ENCODE peak calls at places on chromosomes 6 and 20, in five cellular contexts. One of them, this sample, is unnamed.

GRCh38 chr6:32685603-32686002 is 19.1 kb upstream of the HLA-DQB1 start:
- DNase-seq in activated T-helper 1 cell treated with anti-CD3 and anti-CD28 coated beads, Interleukin-12 subunit alpha, Interleukin-12 subunit beta, Interleukin-2, Interleukin-4 antibody, amounts not matched to agents 30 ng/mL and 10 ng/mL and 1 ng/mL, durations not matched to agents 14 hours and 24 hours and 36 hours: peak; percentile 47
- DNase-seq in NCI-H1694: no peak
- DNase-seq in activated naive CD8-positive, alpha-beta T cell treated with anti-CD3 and anti-CD28 coated beads, Interleukin-2, amount 50 U/mL, for 24 hours: peak; percentile 11
- DNase-seq in breast epithelium: no peak
- DNase-seq in this sample: peak; percentile 77

GRCh38 chr6:39823187-39823815 is 31.1 kb downstream of the DAAM2 start:
- DNase-seq in NCI-H1694: no peak
- DNase-seq in activated naive CD8-positive, alpha-beta T cell treated with anti-CD3 and anti-CD28 coated beads, Interleukin-2, amount 50 U/mL, for 24 hours: no peak
- DNase-seq in activated T-helper 1 cell treated with anti-CD3 and anti-CD28 coated beads, Interleukin-12 subunit alpha, Interleukin-12 subunit beta, Interleukin-2, Interleukin-4 antibody, amounts not matched to agents 30 ng/mL and 10 ng/mL and 1 ng/mL, durations not matched to agents 14 hours and 24 hours and 36 hours: no peak
- DNase-seq in breast epithelium: no peak
- DNase-seq in this sample: no peak

GRCh38 chr20:56417911-56418310 is 5.9 kb downstream of the CASS4 start:
- DNase-seq in breast epithelium: no peak
- DNase-seq in activated naive CD8-positive, alpha-beta T cell treated with anti-CD3 and anti-CD28 coated beads, Interleukin-2, amount 50 U/mL, for 24 hours: no peak
- DNase-seq in NCI-H1694: no peak
- DNase-seq in activated T-helper 1 cell treated with anti-CD3 and anti-CD28 coated beads, Interleukin-12 subunit alpha, Interleukin-12 subunit beta, Interleukin-2, Interleukin-4 antibody, amounts not matched to agents 30 ng/mL and 10 ng/mL and 1 ng/mL, durations not matched to agents 14 hours and 24 hours and 36 hours: no peak
- DNase-seq in this sample: no peak

GRCh38 chr20:642398-643174 is 10.4 kb downstream of the SRXN1 start:
- DNase-seq in breast epithelium: no peak
- DNase-seq in activated T-helper 1 cell treated with anti-CD3 and anti-CD28 coated beads, Interleukin-12 subunit alpha, Interleukin-12 subunit beta, Interleukin-2, Interleukin-4 antibody, amounts not matched to agents 30 ng/mL and 10 ng/mL and 1 ng/mL, durations not matched to agents 14 hours and 24 hours and 36 hours: no peak
- DNase-seq in activated naive CD8-positive, alpha-beta T cell treated with anti-CD3 and anti-CD28 coated beads, Interleukin-2, amount 50 U/mL, for 24 hours: no peak
- DNase-seq in NCI-H1694: no peak
- DNase-seq in this sample: peak; percentile 65

GRCh38 chr6:164982389-164982788 is 327.0 kb downstream of the C6orf118 start:
- DNase-seq in NCI-H1694: no peak
- DNase-seq in breast epithelium: no peak
- DNase-seq in activated naive CD8-positive, alpha-beta T cell treated with anti-CD3 and anti-CD28 coated beads, Interleukin-2, amount 50 U/mL, for 24 hours: no peak
- DNase-seq in activated T-helper 1 cell treated with anti-CD3 and anti-CD28 coated beads, Interleukin-12 subunit alpha, Interleukin-12 subunit beta, Interleukin-2, Interleukin-4 antibody, amounts not matched to agents 30 ng/mL and 10 ng/mL and 1 ng/mL, durations not matched to agents 14 hours and 24 hours and 36 hours: no peak
- DNase-seq in this sample: no peak

GRCh38 chr20:49513531-49513930 is 31.1 kb upstream of the KCNB1 start:
- DNase-seq in activated naive CD8-positive, alpha-beta T cell treated with anti-CD3 and anti-CD28 coated beads, Interleukin-2, amount 50 U/mL, for 24 hours: no peak
- DNase-seq in breast epithelium: no peak
- DNase-seq in NCI-H1694: no peak
- DNase-seq in activated T-helper 1 cell treated with anti-CD3 and anti-CD28 coated beads, Interleukin-12 subunit alpha, Interleukin-12 subunit beta, Interleukin-2, Interleukin-4 antibody, amounts not matched to agents 30 ng/mL and 10 ng/mL and 1 ng/mL, durations not matched to agents 14 hours and 24 hours and 36 hours: no peak
- DNase-seq in this sample: no peak

GRCh38 chr6:71298459-71298858 is 9.8 kb downstream of the OGFRL1 start:
- DNase-seq in breast epithelium: no peak
- DNase-seq in NCI-H1694: no peak
- DNase-seq in activated T-helper 1 cell treated with anti-CD3 and anti-CD28 coated beads, Interleukin-12 subunit alpha, Interleukin-12 subunit beta, Interleukin-2, Interleukin-4 antibody, amounts not matched to agents 30 ng/mL and 10 ng/mL and 1 ng/mL, durations not matched to agents 14 hours and 24 hours and 36 hours: no peak
- DNase-seq in activated naive CD8-positive, alpha-beta T cell treated with anti-CD3 and anti-CD28 coated beads, Interleukin-2, amount 50 U/mL, for 24 hours: no peak
- DNase-seq in this sample: no peak

GRCh38 chr20:40960521-40960956 is 68.1 kb upstream of the TOP1 start:
- DNase-seq in breast epithelium: no peak
- DNase-seq in activated T-helper 1 cell treated with anti-CD3 and anti-CD28 coated beads, Interleukin-12 subunit alpha, Interleukin-12 subunit beta, Interleukin-2, Interleukin-4 antibody, amounts not matched to agents 30 ng/mL and 10 ng/mL and 1 ng/mL, durations not matched to agents 14 hours and 24 hours and 36 hours: no peak
- DNase-seq in NCI-H1694: no peak
- DNase-seq in activated naive CD8-positive, alpha-beta T cell treated with anti-CD3 and anti-CD28 coated beads, Interleukin-2, amount 50 U/mL, for 24 hours: no peak
- DNase-seq in this sample: no peak

GRCh38 chr6:161884782-161885181 is 610.9 kb upstream of the AGPAT4 start:
- DNase-seq in breast epithelium: no peak
- DNase-seq in activated naive CD8-positive, alpha-beta T cell treated with anti-CD3 and anti-CD28 coated beads, Interleukin-2, amount 50 U/mL, for 24 hours: no peak
- DNase-seq in NCI-H1694: no peak
- DNase-seq in activated T-helper 1 cell treated with anti-CD3 and anti-CD28 coated beads, Interleukin-12 subunit alpha, Interleukin-12 subunit beta, Interleukin-2, Interleukin-4 antibody, amounts not matched to agents 30 ng/mL and 10 ng/mL and 1 ng/mL, durations not matched to agents 14 hours and 24 hours and 36 hours: no peak
- DNase-seq in this sample: no peak

GRCh38 chr6:11471261-11471660 is 66.3 kb upstream of the TMEM170B start:
- DNase-seq in activated T-helper 1 cell treated with anti-CD3 and anti-CD28 coated beads, Interleukin-12 subunit alpha, Interleukin-12 subunit beta, Interleukin-2, Interleukin-4 antibody, amounts not matched to agents 30 ng/mL and 10 ng/mL and 1 ng/mL, durations not matched to agents 14 hours and 24 hours and 36 hours: no peak
- DNase-seq in NCI-H1694: no peak
- DNase-seq in activated naive CD8-positive, alpha-beta T cell treated with anti-CD3 and anti-CD28 coated beads, Interleukin-2, amount 50 U/mL, for 24 hours: no peak
- DNase-seq in breast epithelium: no peak
- DNase-seq in this sample: no peak

GRCh38 chr6:169895926-169896761 is 144.7 kb downstream of the ERMARD start:
- DNase-seq in breast epithelium: no peak
- DNase-seq in activated T-helper 1 cell treated with anti-CD3 and anti-CD28 coated beads, Interleukin-12 subunit alpha, Interleukin-12 subunit beta, Interleukin-2, Interleukin-4 antibody, amounts not matched to agents 30 ng/mL and 10 ng/mL and 1 ng/mL, durations not matched to agents 14 hours and 24 hours and 36 hours: no peak
- DNase-seq in NCI-H1694: no peak
- DNase-seq in activated naive CD8-positive, alpha-beta T cell treated with anti-CD3 and anti-CD28 coated beads, Interleukin-2, amount 50 U/mL, for 24 hours: no peak
- DNase-seq in this sample: no peak

GRCh38 chr6:145213614-145214013 is 521.7 kb downstream of the EPM2A start:
- DNase-seq in NCI-H1694: no peak
- DNase-seq in activated naive CD8-positive, alpha-beta T cell treated with anti-CD3 and anti-CD28 coated beads, Interleukin-2, amount 50 U/mL, for 24 hours: no peak
- DNase-seq in activated T-helper 1 cell treated with anti-CD3 and anti-CD28 coated beads, Interleukin-12 subunit alpha, Interleukin-12 subunit beta, Interleukin-2, Interleukin-4 antibody, amounts not matched to agents 30 ng/mL and 10 ng/mL and 1 ng/mL, durations not matched to agents 14 hours and 24 hours and 36 hours: no peak
- DNase-seq in breast epithelium: no peak
- DNase-seq in this sample: no peak

GRCh38 chr6:113762611-113763010 is 94.5 kb upstream of the MARCKS start:
- DNase-seq in activated naive CD8-positive, alpha-beta T cell treated with anti-CD3 and anti-CD28 coated beads, Interleukin-2, amount 50 U/mL, for 24 hours: no peak
- DNase-seq in breast epithelium: no peak
- DNase-seq in NCI-H1694: no peak
- DNase-seq in activated T-helper 1 cell treated with anti-CD3 and anti-CD28 coated beads, Interleukin-12 subunit alpha, Interleukin-12 subunit beta, Interleukin-2, Interleukin-4 antibody, amounts not matched to agents 30 ng/mL and 10 ng/mL and 1 ng/mL, durations not matched to agents 14 hours and 24 hours and 36 hours: no peak
- DNase-seq in this sample: no peak

GRCh38 chr20:63682384-63683139 is 13.9 kb upstream of the TNFRSF6B start:
- DNase-seq in activated naive CD8-positive, alpha-beta T cell treated with anti-CD3 and anti-CD28 coated beads, Interleukin-2, amount 50 U/mL, for 24 hours: no peak
- DNase-seq in activated T-helper 1 cell treated with anti-CD3 and anti-CD28 coated beads, Interleukin-12 subunit alpha, Interleukin-12 subunit beta, Interleukin-2, Interleukin-4 antibody, amounts not matched to agents 30 ng/mL and 10 ng/mL and 1 ng/mL, durations not matched to agents 14 hours and 24 hours and 36 hours: no peak
- DNase-seq in breast epithelium: peak; percentile 74
- DNase-seq in NCI-H1694: no peak
- DNase-seq in this sample: no peak

GRCh38 chr6:147207851-147208754 is 3.9 kb downstream of the STXBP5 start:
- DNase-seq in NCI-H1694: no peak
- DNase-seq in activated T-helper 1 cell treated with anti-CD3 and anti-CD28 coated beads, Interleukin-12 subunit alpha, Interleukin-12 subunit beta, Interleukin-2, Interleukin-4 antibody, amounts not matched to agents 30 ng/mL and 10 ng/mL and 1 ng/mL, durations not matched to agents 14 hours and 24 hours and 36 hours: no peak
- DNase-seq in breast epithelium: no peak
- DNase-seq in activated naive CD8-positive, alpha-beta T cell treated with anti-CD3 and anti-CD28 coated beads, Interleukin-2, amount 50 U/mL, for 24 hours: no peak
- DNase-seq in this sample: no peak

GRCh38 chr6:29762051-29762450 is 38.8 kb downstream of the HLA-F start:
- DNase-seq in breast epithelium: no peak
- DNase-seq in NCI-H1694: no peak
- DNase-seq in activated T-helper 1 cell treated with anti-CD3 and anti-CD28 coated beads, Interleukin-12 subunit alpha, Interleukin-12 subunit beta, Interleukin-2, Interleukin-4 antibody, amounts not matched to agents 30 ng/mL and 10 ng/mL and 1 ng/mL, durations not matched to agents 14 hours and 24 hours and 36 hours: no peak
- DNase-seq in activated naive CD8-positive, alpha-beta T cell treated with anti-CD3 and anti-CD28 coated beads, Interleukin-2, amount 50 U/mL, for 24 hours: no peak
- DNase-seq in this sample: no peak

GRCh38 chr20:63409066-63409833 is 48.1 kb upstream of the CHRNA4 start:
- DNase-seq in breast epithelium: no peak
- DNase-seq in NCI-H1694: no peak
- DNase-seq in activated T-helper 1 cell treated with anti-CD3 and anti-CD28 coated beads, Interleukin-12 subunit alpha, Interleukin-12 subunit beta, Interleukin-2, Interleukin-4 antibody, amounts not matched to agents 30 ng/mL and 10 ng/mL and 1 ng/mL, durations not matched to agents 14 hours and 24 hours and 36 hours: no peak
- DNase-seq in activated naive CD8-positive, alpha-beta T cell treated with anti-CD3 and anti-CD28 coated beads, Interleukin-2, amount 50 U/mL, for 24 hours: no peak
- DNase-seq in this sample: no peak

GRCh38 chr6:157433678-157434081 is 52.7 kb downstream of the ZDHHC14 start:
- DNase-seq in breast epithelium: no peak
- DNase-seq in activated T-helper 1 cell treated with anti-CD3 and anti-CD28 coated beads, Interleukin-12 subunit alpha, Interleukin-12 subunit beta, Interleukin-2, Interleukin-4 antibody, amounts not matched to agents 30 ng/mL and 10 ng/mL and 1 ng/mL, durations not matched to agents 14 hours and 24 hours and 36 hours: no peak
- DNase-seq in NCI-H1694: no peak
- DNase-seq in activated naive CD8-positive, alpha-beta T cell treated with anti-CD3 and anti-CD28 coated beads, Interleukin-2, amount 50 U/mL, for 24 hours: no peak
- DNase-seq in this sample: no peak

GRCh38 chr20:11170025-11170424 is 496.2 kb upstream of the JAG1 start:
- DNase-seq in activated T-helper 1 cell treated with anti-CD3 and anti-CD28 coated beads, Interleukin-12 subunit alpha, Interleukin-12 subunit beta, Interleukin-2, Interleukin-4 antibody, amounts not matched to agents 30 ng/mL and 10 ng/mL and 1 ng/mL, durations not matched to agents 14 hours and 24 hours and 36 hours: no peak
- DNase-seq in activated naive CD8-positive, alpha-beta T cell treated with anti-CD3 and anti-CD28 coated beads, Interleukin-2, amount 50 U/mL, for 24 hours: no peak
- DNase-seq in breast epithelium: no peak
- DNase-seq in NCI-H1694: no peak
- DNase-seq in this sample: no peak

GRCh38 chr20:24497851-24498250 is 28.4 kb downstream of the SYNDIG1 start:
- DNase-seq in breast epithelium: no peak
- DNase-seq in activated T-helper 1 cell treated with anti-CD3 and anti-CD28 coated beads, Interleukin-12 subunit alpha, Interleukin-12 subunit beta, Interleukin-2, Interleukin-4 antibody, amounts not matched to agents 30 ng/mL and 10 ng/mL and 1 ng/mL, durations not matched to agents 14 hours and 24 hours and 36 hours: no peak
- DNase-seq in NCI-H1694: peak; percentile 12
- DNase-seq in activated naive CD8-positive, alpha-beta T cell treated with anti-CD3 and anti-CD28 coated beads, Interleukin-2, amount 50 U/mL, for 24 hours: no peak
- DNase-seq in this sample: no peak

GRCh38 chr6:15871211-15871770 is 208.5 kb upstream of the DTNBP1 start:
- DNase-seq in activated T-helper 1 cell treated with anti-CD3 and anti-CD28 coated beads, Interleukin-12 subunit alpha, Interleukin-12 subunit beta, Interleukin-2, Interleukin-4 antibody, amounts not matched to agents 30 ng/mL and 10 ng/mL and 1 ng/mL, durations not matched to agents 14 hours and 24 hours and 36 hours: no peak
- DNase-seq in activated naive CD8-positive, alpha-beta T cell treated with anti-CD3 and anti-CD28 coated beads, Interleukin-2, amount 50 U/mL, for 24 hours: no peak
- DNase-seq in breast epithelium: no peak
- DNase-seq in NCI-H1694: peak; percentile 43
- DNase-seq in this sample: no peak

GRCh38 chr6:4281341-4282293 is 146.2 kb upstream of the ECI2 start:
- DNase-seq in activated naive CD8-positive, alpha-beta T cell treated with anti-CD3 and anti-CD28 coated beads, Interleukin-2, amount 50 U/mL, for 24 hours: peak; percentile 33
- DNase-seq in NCI-H1694: no peak
- DNase-seq in breast epithelium: peak; percentile 56
- DNase-seq in activated T-helper 1 cell treated with anti-CD3 and anti-CD28 coated beads, Interleukin-12 subunit alpha, Interleukin-12 subunit beta, Interleukin-2, Interleukin-4 antibody, amounts not matched to agents 30 ng/mL and 10 ng/mL and 1 ng/mL, durations not matched to agents 14 hours and 24 hours and 36 hours: no peak
- DNase-seq in this sample: peak; percentile 87

GRCh38 chr20:49281059-49281912 is 3.4 kb upstream of the ZNFX1 start:
- DNase-seq in activated naive CD8-positive, alpha-beta T cell treated with anti-CD3 and anti-CD28 coated beads, Interleukin-2, amount 50 U/mL, for 24 hours: no peak
- DNase-seq in NCI-H1694: no peak
- DNase-seq in activated T-helper 1 cell treated with anti-CD3 and anti-CD28 coated beads, Interleukin-12 subunit alpha, Interleukin-12 subunit beta, Interleukin-2, Interleukin-4 antibody, amounts not matched to agents 30 ng/mL and 10 ng/mL and 1 ng/mL, durations not matched to agents 14 hours and 24 hours and 36 hours: no peak
- DNase-seq in breast epithelium: no peak
- DNase-seq in this sample: no peak

GRCh38 chr20:34557936-34558319 is 590 bp upstream of the MAP1LC3A start:
- DNase-seq in breast epithelium: no peak
- DNase-seq in NCI-H1694: no peak
- DNase-seq in activated naive CD8-positive, alpha-beta T cell treated with anti-CD3 and anti-CD28 coated beads, Interleukin-2, amount 50 U/mL, for 24 hours: no peak
- DNase-seq in activated T-helper 1 cell treated with anti-CD3 and anti-CD28 coated beads, Interleukin-12 subunit alpha, Interleukin-12 subunit beta, Interleukin-2, Interleukin-4 antibody, amounts not matched to agents 30 ng/mL and 10 ng/mL and 1 ng/mL, durations not matched to agents 14 hours and 24 hours and 36 hours: no peak
- DNase-seq in this sample: no peak

This sample was measured in B cell.